ENCODE peak calls at places on chromosomes 2 and 18, in four cellular contexts. G is naive thymus-derived CD8-positive, alpha-beta T cell; Q is psoas muscle; Y is stromal cell of bone marrow. F is an unnamed sample.

GRCh38 chr2:118643286-118643685 is 204.2 kb downstream of the EN1 start:
- DNase-seq in G (no peak), Y (no peak), Q (no peak), F (no peak)

GRCh38 chr2:2846379-2847130 is 515.5 kb upstream of the MYT1L start:
- DNase-seq in G (no peak), Y (no peak), Q (peak), F (no peak)

GRCh38 chr2:59427980-59428379 is 1125.5 kb downstream of the BCL11A start:
- DNase-seq in Q (no peak), Y (no peak), G (no peak), F (no peak)

GRCh38 chr2:96330407-96330806 is 5.2 kb upstream of the NCAPH start:
- DNase-seq in G (no peak), Y (no peak), Q (no peak), F (no peak)

GRCh38 chr2:135563793-135564192 is 32.5 kb downstream of the R3HDM1 start:
- DNase-seq in Q (no peak), G (no peak), Y (no peak), F (no peak)

GRCh38 chr18:28167835-28168349 is 9.0 kb downstream of the CDH2 start:
- DNase-seq in G (no peak), Y (no peak), Q (no peak), F (no peak)

GRCh38 chr2:104026726-104027125 is 827.2 kb upstream of the POU3F3 start:
- DNase-seq in Y (no peak), G (no peak), Q (no peak), F (no peak)

GRCh38 chr2:109438773-109439191 is 175.0 kb downstream of the SEPTIN10 start:
- DNase-seq in Y (peak), G (no peak), Q (peak), F (no peak)

GRCh38 chr2:73418343-73418742 is 32.7 kb downstream of the ALMS1 start:
- DNase-seq in G (no peak), Q (peak), Y (peak), F (peak)

F was measured in ovary.